ENCODE peak calls at places on chromosome 9, in six cellular contexts. Y is HCT116, K is IMR-90, Q is endodermal cell, G is psoas muscle, T is sigmoid colon. N is an unnamed sample.
A peak's percentile ranks its signal among the peaks of the same experiment; 100 is the strongest.

GRCh38 chr9:94865599-94866456 is 139.3 kb downstream of the AOPEP start:
- DNase-seq in Y (no peak), K (peak; percentile 84), Q (peak; percentile 46), G (peak; percentile 72), T (peak; percentile 83), N (no peak)

GRCh38 chr9:124213396-124213795 is 44.4 kb upstream of the NEK6 start:
- DNase-seq in Y (no peak), K (no peak), Q (peak; percentile 28), G (no peak), T (peak; percentile 4), N (no peak)

GRCh38 chr9:124279531-124280175 is 21.9 kb downstream of the NEK6 start:
- DNase-seq in Y (no peak), K (no peak), Q (no peak), G (no peak), T (no peak), N (no peak)

GRCh38 chr9:126219717-126220116 is 106.9 kb upstream of the MVB12B start:
- DNase-seq in Y (no peak), K (no peak), Q (peak; percentile 58), G (no peak), T (no peak), N (no peak)

GRCh38 chr9:18596920-18597319 is 123.0 kb downstream of the ADAMTSL1 start:
- DNase-seq in Y (no peak), K (peak; percentile 77), Q (no peak), G (no peak), T (no peak), N (no peak)

GRCh38 chr9:38008168-38009034 is 60.6 kb downstream of the SHB start:
- DNase-seq in Y (peak; percentile 82), K (peak; percentile 93), Q (peak; percentile 79), G (no peak), T (no peak), N (no peak)

GRCh38 chr9:108671156-108671555 is 184.6 kb downstream of the ACTL7B start:
- DNase-seq in Y (peak; percentile 33), K (peak; percentile 1), Q (peak; percentile 62), G (no peak), T (no peak), N (no peak)

GRCh38 chr9:17807670-17808282 is 228.9 kb downstream of the SH3GL2 start:
- DNase-seq in Y (no peak), K (no peak), Q (no peak), G (no peak), T (no peak), N (no peak)

GRCh38 chr9:110180713-110181434 is 27.1 kb downstream of the C9orf152 start:
- DNase-seq in Y (no peak), K (peak; percentile 80), Q (no peak), G (no peak), T (peak; percentile 77), N (no peak)

GRCh38 chr9:112863214-112863613 is 27.5 kb downstream of the SLC46A2 start:
- DNase-seq in Y (no peak), K (peak; percentile 57), Q (no peak), G (no peak), T (peak; percentile 71), N (no peak)

GRCh38 chr9:4297795-4298254 is 2.0 kb downstream of the GLIS3 start:
- DNase-seq in Y (no peak), K (peak; percentile 65), Q (peak; percentile 93), G (peak; percentile 86), T (peak; percentile 88), N (peak; percentile 45)

GRCh38 chr9:38038307-38039089 is 30.5 kb downstream of the SHB start:
- DNase-seq in Y (no peak), K (no peak), Q (no peak), G (no peak), T (peak; percentile 67), N (no peak)

GRCh38 chr9:84317563-84317962 is 23.0 kb downstream of the SLC28A3 start:
- DNase-seq in Y (peak; percentile 4), K (no peak), Q (no peak), G (no peak), T (no peak), N (no peak)

GRCh38 chr9:34098307-34098706 is 28.2 kb downstream of the DCAF12 start:
- DNase-seq in Y (no peak), K (no peak), Q (no peak), G (no peak), T (no peak), N (no peak)

GRCh38 chr9:77647659-77648457 is at the start of gene GNA14:
- DNase-seq in Y (no peak), K (no peak), Q (peak; percentile 85), G (peak; percentile 57), T (peak; percentile 71), N (no peak)

GRCh38 chr9:79896390-79896789 is 324.6 kb downstream of the TLE4 start:
- DNase-seq in Y (no peak), K (peak; percentile 1), Q (no peak), G (no peak), T (no peak), N (no peak)

GRCh38 chr9:83714316-83714715 is 6.6 kb upstream of the UBQLN1 start:
- DNase-seq in Y (no peak), K (no peak), Q (no peak), G (no peak), T (no peak), N (no peak)

GRCh38 chr9:129023036-129023907 is 4.9 kb downstream of the SH3GLB2 start:
- DNase-seq in Y (no peak), K (peak; percentile 79), Q (peak; percentile 55), G (peak; percentile 95), T (peak; percentile 78), N (no peak)

GRCh38 chr9:132743886-132744544 is 73.8 kb downstream of the GTF3C4 start:
- DNase-seq in Y (no peak), K (no peak), Q (peak; percentile 51), G (no peak), T (no peak), N (no peak)
- H3K27me3 ChIP-seq in Y (no peaks in the 10 kb centered on the region), K (peaks cover 62% of the 10 kb centered on the region), Q (peaks cover 67% of the 10 kb centered on the region), G (peaks cover 16% of the 10 kb centered on the region), T (peaks cover 58% of the 10 kb centered on the region), N (no peaks in the 10 kb centered on the region)

DNA sequence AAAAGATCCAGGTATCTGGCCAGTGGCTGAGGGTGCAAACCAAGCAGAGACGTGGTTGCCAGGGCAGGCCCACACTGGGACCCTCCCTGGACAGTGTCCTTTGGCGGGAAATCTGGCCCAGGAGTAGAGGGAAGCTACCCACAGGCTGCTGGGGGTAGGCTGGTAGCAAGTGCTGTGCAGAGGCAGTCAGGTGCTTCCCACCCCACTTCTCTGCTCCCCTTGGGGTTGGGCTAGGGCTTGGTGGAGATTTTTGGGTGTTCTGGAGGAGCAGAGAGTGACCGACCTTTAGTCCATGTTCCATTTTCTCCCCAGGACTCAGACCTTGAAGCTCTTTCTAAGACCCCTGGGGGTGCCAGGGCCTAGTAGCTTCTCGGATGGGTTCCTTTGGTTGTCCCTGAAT is 5.6 kb downstream of the PRDM12 start:
- DNase-seq in Y (no peak), K (no peak), Q (no peak), G (no peak), T (no peak), N (no peak)
- H3K4me3 ChIP-seq in Y (no peak overlapping the region), K (no peak overlapping the region), Q (no peak overlapping the region), G (no peak overlapping the region), T (no peak overlapping the region), N (no peak overlapping the region)

GRCh38 chr9:133210202-133210532 is 1.1 kb upstream of the OBP2B start:
- DNase-seq in Y (peak; percentile 8), K (no peak), Q (no peak), G (no peak), T (no peak), N (no peak)
- TF ChIP-seq CTCF in Y (no peak), K (no peak), Q (no peak), G (no peak), T (no peak), N (no peak)

GRCh38 chr9:135259273-135259672 is 171.8 kb downstream of the OLFM1 start:
- DNase-seq in Y (no peak), K (no peak), Q (no peak), G (no peak), T (no peak), N (no peak)

GRCh38 chr9:135260221-135260620 is 172.8 kb downstream of the OLFM1 start:
- DNase-seq in Y (no peak), K (no peak), Q (no peak), G (no peak), T (no peak), N (no peak)

GRCh38 chr9:135260776-135261175 is 173.3 kb downstream of the OLFM1 start:
- DNase-seq in Y (no peak), K (no peak), Q (no peak), G (no peak), T (no peak), N (no peak)

GRCh38 chr9:135265931-135266330 is 178.5 kb downstream of the OLFM1 start:
- DNase-seq in Y (no peak), K (no peak), Q (no peak), G (no peak), T (no peak), N (no peak)

DNA sequence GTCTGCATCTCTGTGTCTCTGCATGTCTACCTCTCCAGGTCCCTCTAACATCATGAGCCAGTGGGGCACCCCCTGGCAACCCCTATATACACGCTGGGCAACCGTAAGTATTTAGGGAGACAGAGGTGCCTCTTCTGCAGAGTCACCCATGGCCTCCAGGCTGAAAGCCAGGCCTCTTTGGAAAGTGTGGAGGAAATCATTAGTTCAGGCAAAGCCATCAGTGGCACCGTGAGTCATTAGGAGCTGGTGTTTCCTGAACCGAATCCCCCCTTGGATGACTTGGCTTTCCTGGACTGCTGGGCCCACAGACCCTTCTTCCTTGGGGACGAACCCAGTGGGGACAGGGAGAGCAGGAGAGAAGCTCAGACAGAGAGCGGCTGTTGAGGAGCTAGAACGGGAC is 174.8 kb downstream of the OLFM1 start:
- DNase-seq in Y (no peak), K (no peak), Q (no peak), G (no peak), T (no peak), N (no peak)
- H3K27me3 ChIP-seq in Y (peaks cover 9% of the 10 kb centered on the region), K (no peaks in the 10 kb centered on the region), Q (no peaks in the 10 kb centered on the region), G (peaks cover 8% of the 10 kb centered on the region), T (peaks cover 59% of the 10 kb centered on the region), N (no peaks in the 10 kb centered on the region)

GRCh38 chr9:123174887-123175518 is 93.4 kb downstream of the STRBP start:
- DNase-seq in Y (no peak), K (no peak), Q (no peak), G (no peak), T (no peak), N (no peak)
- H3K4me3 ChIP-seq in Y (no peak overlapping the region), K (no peak overlapping the region), Q (no peak overlapping the region), G (no peak overlapping the region), T (no peak overlapping the region), N (no peak overlapping the region)

DNA sequence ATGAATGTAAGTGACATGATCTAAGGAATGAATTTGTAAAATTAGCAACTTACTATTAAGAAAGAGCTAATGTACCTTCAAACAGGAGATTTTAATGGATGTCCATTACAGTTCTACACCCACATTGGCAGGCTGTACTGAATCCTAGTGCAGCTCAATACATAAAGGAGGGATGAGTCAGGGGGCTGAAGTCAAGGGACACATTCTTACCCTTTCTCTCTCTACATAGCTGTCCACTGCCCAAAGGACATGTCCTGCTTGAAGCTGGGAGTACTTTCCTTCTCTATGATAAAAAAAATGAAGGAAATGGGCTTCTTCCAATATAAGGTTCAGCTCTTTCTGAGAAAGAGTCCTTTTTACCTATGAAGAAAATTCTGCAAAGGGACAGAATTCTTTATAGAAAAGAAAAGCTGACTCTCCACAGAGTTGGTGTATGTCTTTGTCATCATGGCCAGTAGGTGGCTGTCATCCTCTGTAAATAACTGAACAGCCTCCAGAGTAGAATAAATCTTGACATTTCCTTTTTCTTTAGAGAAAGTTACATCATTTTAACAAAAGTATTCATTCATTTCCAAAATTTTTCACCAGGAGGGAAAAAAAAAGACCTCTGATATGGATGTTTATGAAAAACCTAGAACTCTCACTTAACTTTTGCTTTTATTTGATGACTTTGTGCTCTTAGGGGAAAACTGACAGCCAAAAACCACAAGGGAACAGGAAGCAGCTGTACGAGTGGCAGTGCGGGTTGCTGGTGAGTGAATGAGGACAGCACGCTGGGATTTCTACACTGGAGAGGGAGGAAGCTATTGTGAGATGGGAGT is 13.1 kb upstream of the IFNA14 start:
- DNase-seq in Y (peak; percentile 38), K (peak; percentile 14), Q (no peak), G (peak; percentile 59), T (no peak), N (no peak)
- TF ChIP-seq CTCF in Y (peak; percentile 72), K (peak; percentile 34), Q (peak; percentile 86), G (peak; percentile 37), T (no peak), N (peak; percentile 27)

N was measured in pancreas.